ENCODE peak calls at places on chromosomes 1 and 21, in five cellular contexts. W, L, N, Z and Q are unnamed samples.

GRCh38 chr1:232594018-232594502 is 35.9 kb downstream of the SIPA1L2 start:
- DNase-seq in L (no peak), W (no peak), N (no peak), Z (no peak), Q (no peak)

GRCh38 chr1:93844262-93845045 is 34.6 kb downstream of the DNTTIP2 start:
- DNase-seq in W (peak), L (no peak), Z (peak), N (peak), Q (no peak)

GRCh38 chr1:101239095-101240040 is 2.5 kb downstream of the S1PR1 start:
- DNase-seq in Z (peak), L (no peak), N (peak), W (peak), Q (no peak)

GRCh38 chr1:37498872-37499617 is 15.5 kb downstream of the MEAF6 start:
- DNase-seq in L (no peak), N (no peak), Z (no peak), W (peak), Q (no peak)

GRCh38 chr1:181620183-181620582 is 136.9 kb downstream of the CACNA1E start:
- DNase-seq in L (no peak), N (no peak), Z (no peak), W (no peak), Q (no peak)

GRCh38 chr1:34915521-34915920 is 13.9 kb downstream of the DLGAP3 start:
- DNase-seq in L (no peak), W (no peak), Z (no peak), N (no peak), Q (peak)

GRCh38 chr1:154713001-154713400 is 105.0 kb upstream of the ADAR start:
- DNase-seq in W (no peak), Z (no peak), L (no peak), N (no peak), Q (no peak)

GRCh38 chr1:232764458-232765231 is 40.6 kb upstream of the MAP10 start:
- DNase-seq in Z (no peak), N (peak), W (no peak), L (no peak), Q (no peak)

GRCh38 chr1:205633421-205633976 is 1.7 kb upstream of the ELK4 start:
- DNase-seq in Z (no peak), L (no peak), N (no peak), W (no peak), Q (no peak)

GRCh38 chr1:6001992-6002576 is 9.9 kb upstream of the NPHP4 start:
- DNase-seq in N (peak), Z (peak), L (peak), W (peak), Q (no peak)

GRCh38 chr1:2411801-2412394 is 466 bp downstream of the PEX10 start:
- DNase-seq in L (no peak), N (no peak), Z (no peak), W (no peak), Q (no peak)

GRCh38 chr1:36177589-36178463 is 21.9 kb downstream of the MAP7D1 start:
- DNase-seq in Z (no peak), N (no peak), W (no peak), L (no peak), Q (no peak)

GRCh38 chr1:233261206-233261605 is 34.3 kb downstream of the PCNX2 start:
- DNase-seq in N (no peak), W (no peak), Z (no peak), L (no peak), Q (no peak)

GRCh38 chr1:32886012-32886827 is at the start of gene HPCA:
- DNase-seq in L (no peak), N (no peak), Z (peak), W (peak), Q (no peak)

GRCh38 chr1:223712856-223713494 is 636 bp downstream of the CAPN2 start:
- DNase-seq in W (peak), L (peak), N (peak), Z (peak), Q (no peak)

GRCh38 chr1:6989506-6990159 is 204.4 kb downstream of the CAMTA1 start:
- DNase-seq in Z (no peak), N (no peak), L (no peak), W (no peak), Q (no peak)

GRCh38 chr21:21631961-21632360 is 633.8 kb downstream of the NCAM2 start:
- DNase-seq in N (no peak), W (peak), L (no peak), Z (no peak), Q (no peak)

GRCh38 chr1:12384836-12385456 is 155.1 kb downstream of the VPS13D start:
- DNase-seq in W (no peak), Z (peak), N (no peak), L (no peak), Q (no peak)

GRCh38 chr1:94582578-94582977 is 41.0 kb upstream of the F3 start:
- DNase-seq in W (no peak), Z (no peak), L (no peak), N (no peak), Q (no peak)

GRCh38 chr1:2800664-2801045 is 838 bp downstream of the TTC34 start:
- DNase-seq in L (peak), N (peak), W (no peak), Z (no peak), Q (no peak)

GRCh38 chr1:38055398-38055797 is 8.8 kb upstream of the POU3F1 start:
- DNase-seq in N (no peak), Z (no peak), L (no peak), W (no peak), Q (no peak)

GRCh38 chr21:31117046-31117916 is 79.0 kb upstream of the KRTAP19-8 start:
- DNase-seq in Z (no peak), W (no peak), N (no peak), L (no peak), Q (no peak)

GRCh38 chr1:230754831-230755230 is 7.6 kb downstream of the CAPN9 start:
- DNase-seq in Z (no peak), L (no peak), W (peak), N (no peak), Q (no peak)

GRCh38 chr1:87334351-87335174 is 5.9 kb downstream of the LMO4 start:
- DNase-seq in N (peak), Z (no peak), L (no peak), W (no peak), Q (no peak)

GRCh38 chr1:166915941-166916340 is 39.9 kb upstream of the TADA1 start:
- DNase-seq in N (no peak), L (no peak), W (no peak), Z (no peak), Q (no peak)

GRCh38 chr1:18805925-18806849 is 53.3 kb downstream of the TAS1R2 start:
- DNase-seq in N (no peak), Z (no peak), W (no peak), L (no peak), Q (no peak)

GRCh38 chr1:195530961-195531360 is 1077.3 kb downstream of the KCNT2 start:
- DNase-seq in Z (no peak), L (no peak), N (no peak), W (no peak), Q (no peak)

GRCh38 chr1:80893140-80893539 is 907.6 kb upstream of the ADGRL2 start:
- DNase-seq in L (no peak), W (no peak), N (no peak), Z (no peak), Q (no peak)

GRCh38 chr1:181179279-181179979 is 90.9 kb downstream of the IER5 start:
- DNase-seq in L (no peak), W (no peak), Z (no peak), N (no peak), Q (no peak)

GRCh38 chr1:21541835-21542234 is 32.6 kb downstream of the ALPL start:
- DNase-seq in N (no peak), W (peak), Z (no peak), L (no peak), Q (no peak)

GRCh38 chr1:50873458-50874187 is 86.4 kb downstream of the FAF1 start:
- DNase-seq in N (no peak), L (no peak), Z (peak), W (peak), Q (peak)

GRCh38 chr1:9319789-9320519 is 27.3 kb downstream of the SPSB1 start:
- DNase-seq in N (no peak), L (no peak), Z (no peak), W (no peak), Q (no peak)

GRCh38 chr1:155008015-155008941 is 5.7 kb downstream of the ZBTB7B start:
- DNase-seq in W (no peak), N (no peak), L (no peak), Z (no peak), Q (peak)

GRCh38 chr1:230070321-230071208 is 3.5 kb downstream of the GALNT2 start:
- DNase-seq in N (no peak), Z (no peak), L (no peak), W (no peak), Q (no peak)

GRCh38 chr1:96674909-96675308 is 46.7 kb upstream of the PTBP2 start:
- DNase-seq in W (no peak), L (no peak), N (no peak), Z (no peak), Q (no peak)

GRCh38 chr1:67597336-67597735 is 87.7 kb upstream of the GADD45A start:
- DNase-seq in N (no peak), L (no peak), W (no peak), Z (no peak), Q (no peak)

GRCh38 chr1:167438171-167439138 is 79.9 kb downstream of the CD247 start:
- DNase-seq in L (no peak), W (no peak), Z (peak), N (no peak), Q (peak)

GRCh38 chr1:197100677-197101076 is 33.6 kb upstream of the F13B start:
- DNase-seq in L (no peak), W (no peak), N (no peak), Z (no peak), Q (no peak)

GRCh38 chr1:36583980-36584805 is 101.5 kb upstream of the CSF3R start:
- DNase-seq in N (no peak), Z (no peak), W (no peak), L (no peak), Q (no peak)

DNA sequence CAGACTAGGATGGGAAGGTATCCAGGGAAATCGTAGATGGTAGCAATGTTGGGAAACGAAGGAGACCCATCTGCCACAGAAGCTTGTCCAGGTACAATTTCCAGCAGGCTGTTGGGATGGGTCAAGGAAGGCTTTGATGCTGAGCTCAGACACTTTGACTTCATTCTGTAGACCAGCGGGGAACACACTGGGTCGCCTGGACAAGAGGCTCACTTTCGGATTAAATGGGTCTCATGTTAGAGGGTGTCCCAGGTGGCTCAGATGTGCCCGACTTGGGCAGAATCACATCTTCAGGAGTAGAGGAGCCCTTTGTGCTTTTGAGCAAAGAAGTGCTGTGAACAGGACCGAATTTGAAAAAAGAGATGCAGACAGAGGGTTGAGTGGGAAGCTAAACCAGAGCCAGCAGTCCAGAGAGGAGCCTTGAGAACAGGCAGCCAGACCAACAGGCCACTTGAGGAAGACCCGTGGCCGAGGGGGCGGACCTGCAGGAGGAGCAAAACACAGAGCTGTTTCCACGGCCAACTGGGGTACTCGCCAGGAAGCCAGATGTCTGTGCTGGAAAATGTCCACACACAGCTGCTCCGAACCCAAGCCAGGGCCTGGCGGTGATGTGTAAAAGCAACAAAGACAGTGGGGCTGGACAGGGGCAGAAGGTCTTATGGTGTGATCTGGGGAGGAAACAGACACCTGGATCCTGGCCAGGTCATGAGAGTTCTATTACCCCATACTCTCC is 146.9 kb downstream of the AJAP1 start:
- DNase-seq in L (no peak), W (peak), N (peak), Z (no peak), Q (no peak)
- TF ChIP-seq CTCF in L (no peak), W (no peak), N (no peak), Z (no peak), Q (no peak)

DNA sequence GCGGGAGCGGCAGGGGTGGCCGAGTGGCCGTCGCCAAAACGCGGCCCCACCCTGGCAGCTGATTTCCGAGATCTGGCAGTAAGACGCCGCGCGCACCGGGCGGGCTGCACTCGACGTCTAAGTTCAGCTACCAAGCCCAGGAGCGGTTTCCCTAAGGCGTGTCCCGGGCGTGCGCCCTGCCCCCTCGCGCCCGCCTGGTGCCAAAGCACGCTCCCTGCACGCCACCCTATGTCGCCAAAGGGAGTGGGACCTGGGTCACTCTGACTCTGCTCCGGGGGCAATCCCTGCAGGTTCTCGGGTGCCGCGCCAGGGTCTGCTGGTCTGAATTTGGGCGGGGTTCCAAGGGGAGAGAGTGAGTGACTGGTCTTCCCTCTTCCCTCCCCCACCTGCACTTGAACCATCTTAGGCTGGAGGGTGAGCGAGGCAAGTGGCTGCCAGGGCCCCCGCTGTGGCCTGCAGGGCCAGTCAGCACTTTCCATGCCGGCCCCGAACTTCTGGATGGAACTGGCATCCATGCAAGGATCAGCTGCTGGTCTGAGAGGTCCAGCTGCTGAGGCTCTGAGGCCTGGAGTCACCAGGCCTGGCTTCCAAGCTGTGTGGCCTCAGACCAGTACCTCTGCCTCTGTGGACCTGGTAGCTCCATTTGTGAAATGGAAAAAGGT is at the start of gene LRRC38:
- DNase-seq in W (peak), L (no peak), Z (no peak), N (no peak), Q (no peak)
- H3K4me3 ChIP-seq in W (no peak), L (no peak), Z (no peak), N (no peak), Q (no peak)

GRCh38 chr1:201020647-201021332 is 2.7 kb downstream of the KIF21B start:
- DNase-seq in L (no peak), Z (peak), N (no peak), W (no peak), Q (no peak)
- TF ChIP-seq CTCF in L (no peak), Z (no peak), N (no peak), W (no peak), Q (no peak)

DNA sequence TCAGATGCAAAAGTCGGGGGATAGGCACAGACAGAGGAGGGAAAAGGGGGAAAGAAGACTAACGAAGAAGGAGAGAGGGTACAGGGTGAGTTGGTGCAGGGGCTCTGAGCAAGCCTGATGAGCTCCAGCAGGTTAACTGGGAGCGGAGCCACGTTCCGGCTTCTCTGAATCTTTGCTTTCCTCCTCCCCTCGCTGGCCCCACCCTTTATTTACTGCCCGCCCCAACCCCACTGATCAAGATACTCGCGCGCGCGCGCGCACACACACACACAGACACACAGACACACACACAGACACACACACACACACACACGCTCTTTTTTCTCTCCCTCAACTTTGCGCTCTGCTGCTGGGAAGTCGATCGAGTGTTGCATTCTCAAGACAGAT is at the start of gene GRIK1:
- DNase-seq in Z (no peak), W (no peak), N (no peak), L (no peak), Q (no peak)
- H3K4me3 ChIP-seq in Z (no peak), W (no peak), N (no peak), L (peak), Q (no peak)

DNA sequence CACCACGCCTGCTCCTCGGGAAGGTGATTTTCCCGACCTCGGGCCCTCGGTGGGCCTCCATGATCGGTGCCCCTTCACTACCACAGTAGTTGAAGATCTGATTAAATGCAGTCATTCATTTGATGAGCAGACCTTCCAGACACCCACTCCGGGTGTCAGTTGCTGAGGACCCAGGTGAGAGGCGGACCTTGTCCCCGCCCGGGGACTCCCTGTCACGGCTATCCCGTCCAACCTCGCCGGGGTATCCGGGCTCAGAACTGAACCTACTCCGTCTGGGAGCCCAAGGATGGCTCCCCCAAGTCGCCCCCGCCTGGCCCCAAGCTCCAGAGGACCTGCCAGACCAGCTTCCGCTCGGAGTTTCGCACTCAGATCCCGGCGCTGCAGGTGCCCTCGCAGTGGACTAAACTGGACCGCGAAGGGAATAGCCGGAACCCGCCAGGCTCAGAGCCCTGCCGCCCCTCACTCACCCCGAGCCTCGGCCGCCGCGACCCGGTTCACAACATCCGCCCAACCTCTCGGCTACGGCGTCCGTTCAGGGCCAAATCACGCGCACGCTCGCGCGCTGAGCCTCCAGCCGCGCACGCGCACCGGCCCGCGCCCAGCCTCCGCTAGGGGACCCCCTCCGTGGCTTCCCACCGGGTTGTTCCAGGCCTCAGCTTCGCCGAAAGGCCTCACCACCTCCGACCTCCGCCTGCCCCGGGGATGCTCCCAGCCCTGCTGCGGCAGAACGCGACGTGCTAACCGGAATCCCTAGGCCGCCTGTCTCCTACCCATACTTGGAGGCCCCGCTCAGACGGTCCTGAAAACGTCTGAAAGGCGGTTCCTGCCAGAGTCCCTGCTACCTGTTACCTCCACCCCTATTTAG is 22.3 kb downstream of the RNU1-3 start:
- DNase-seq in Z (peak), W (peak), N (peak), L (peak), Q (peak)
- TF ChIP-seq CTCF in Z (peak), W (peak), N (no peak), L (peak), Q (no peak)

GRCh38 chr1:112666917-112667316 is 7.5 kb upstream of the MOV10 start:
- DNase-seq in Z (no peak), L (no peak), N (no peak), W (no peak), Q (no peak)
- H3K4me3 ChIP-seq in Z (no peak), L (no peak), N (no peak), W (no peak), Q (no peak)

GRCh38 chr21:40416572-40416971 is 430.4 kb downstream of the DSCAM start:
- DNase-seq in L (no peak), Z (no peak), W (no peak), N (no peak), Q (no peak)
- TF ChIP-seq CTCF in L (no peak), Z (no peak), W (no peak), N (no peak), Q (no peak)

DNA sequence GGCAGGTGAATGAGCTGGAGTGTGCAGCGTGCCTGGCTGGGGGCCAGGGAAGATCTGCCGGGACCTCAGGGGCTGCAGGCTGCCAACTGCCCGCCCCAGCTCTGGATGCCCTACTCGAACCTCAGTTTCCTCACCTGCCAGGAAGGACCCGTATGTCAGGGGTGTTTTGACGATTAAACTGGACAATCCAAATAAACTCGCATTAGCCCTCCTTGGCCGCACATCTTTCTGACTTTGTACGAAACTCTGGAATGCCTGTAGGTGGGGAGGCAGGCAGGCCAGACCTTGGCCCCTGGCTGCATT is 8.3 kb upstream of the ZNF669 start:
- DNase-seq in L (no peak), W (no peak), N (no peak), Z (no peak), Q (no peak)
- H3K4me3 ChIP-seq in L (peak), W (no peak), N (peak), Z (no peak), Q (no peak)

GRCh38 chr1:55584521-55585401 is 369.6 kb upstream of the USP24 start:
- DNase-seq in L (no peak), Z (no peak), N (no peak), W (no peak), Q (no peak)
- TF ChIP-seq CTCF in L (peak), Z (no peak), N (no peak), W (no peak), Q (no peak)

GRCh38 chr1:61238371-61238689 is 156.0 kb downstream of the NFIA start:
- DNase-seq in L (no peak), N (no peak), W (no peak), Z (no peak), Q (no peak)

GRCh38 chr1:61244114-61244513 is 161.8 kb downstream of the NFIA start:
- DNase-seq in W (no peak), N (no peak), L (no peak), Z (no peak), Q (no peak)

GRCh38 chr1:61241411-61241838 is 159.1 kb downstream of the NFIA start:
- DNase-seq in Z (no peak), W (peak), N (peak), L (peak), Q (no peak)

GRCh38 chr1:61240878-61241277 is 158.5 kb downstream of the NFIA start:
- DNase-seq in L (no peak), N (no peak), W (no peak), Z (no peak), Q (no peak)

GRCh38 chr1:61241864-61242472 is 159.6 kb downstream of the NFIA start:
- DNase-seq in W (no peak), Z (no peak), N (no peak), L (no peak), Q (no peak)
- H3K4me3 ChIP-seq in W (no peak), Z (no peak), N (peak), L (peak), Q (peak)